ENCODE peak calls at places on chromosome 9, in nine cellular contexts. F is globus pallidus, M is adipocyte, N is H4, S is NCI-H1417, A is T-helper 1 cell, P is MG63, O is A549, D is HCT116. T is an unnamed sample.

GRCh38 chr9:114909657-114910056 is 20.7 kb downstream of the TNFSF8 start:
- DNase-seq in F (no peak), M (no peak), N (no peak), S (no peak), A (no peak), P (no peak), O (no peak), D (no peak), T (no peak)

GRCh38 chr9:97292200-97292599 is 15.3 kb upstream of the CCDC180 start:
- DNase-seq in F (no peak), M (no peak), N (no peak), S (no peak), A (no peak), P (no peak), O (no peak), D (no peak), T (no peak)

GRCh38 chr9:106862946-106863740 is at the start of gene ZNF462:
- DNase-seq in F (peak), M (peak), N (peak), S (peak), A (no peak), P (peak), O (peak), D (no peak), T (peak)

GRCh38 chr9:72012642-72013041 is 47.8 kb downstream of the C9orf57 start:
- DNase-seq in F (no peak), M (no peak), N (no peak), S (no peak), A (no peak), P (no peak), O (no peak), D (no peak), T (no peak)

GRCh38 chr9:73135394-73135793 is 16.3 kb upstream of the ANXA1 start:
- DNase-seq in F (no peak), M (no peak), N (no peak), S (no peak), A (no peak), P (no peak), O (no peak), D (no peak), T (no peak)

GRCh38 chr9:116275418-116276295 is 122.1 kb downstream of the PAPPA start:
- DNase-seq in F (no peak), M (peak), N (no peak), S (no peak), A (no peak), P (no peak), O (no peak), D (no peak), T (no peak)

GRCh38 chr9:107158321-107158720 is 124.8 kb upstream of the RAD23B start:
- DNase-seq in F (peak), M (peak), N (no peak), S (peak), A (no peak), P (no peak), O (peak), D (peak), T (peak)

GRCh38 chr9:25602366-25603044 is 75.7 kb downstream of the TUSC1 start:
- DNase-seq in F (no peak), M (no peak), N (no peak), S (no peak), A (no peak), P (no peak), O (no peak), D (no peak), T (no peak)